ENCODE peak calls at places on chromosomes 1 and 21, in seven cellular contexts. D, N, Q, R, I, W and Z are unnamed samples.
A peak's percentile ranks its signal among the peaks of the same experiment; 100 is the strongest.

GRCh38 chr1:206897175-206897574 is at the start of gene IL24:
- DNase-seq in D (no peak), N (no peak), Q (no peak), R (no peak), I (no peak), W (no peak), Z (no peak)

GRCh38 chr1:171595324-171595723 is 26.7 kb upstream of the MYOCOS start:
- DNase-seq in D (no peak), N (no peak), Q (no peak), R (no peak), I (no peak), W (no peak), Z (no peak)

GRCh38 chr1:31010081-31010989 is 55.2 kb downstream of the PUM1 start:
- DNase-seq in D (no peak), N (no peak), Q (no peak), R (no peak), I (no peak), W (peak; percentile 44), Z (no peak)

GRCh38 chr1:117683571-117684285 is 77.9 kb downstream of the TENT5C start:
- DNase-seq in D (no peak), N (no peak), Q (no peak), R (no peak), I (no peak), W (no peak), Z (no peak)

GRCh38 chr1:24109686-24110475 is 2.1 kb downstream of the MYOM3 start:
- DNase-seq in D (no peak), N (no peak), Q (no peak), R (no peak), I (no peak), W (no peak), Z (no peak)

GRCh38 chr1:12053752-12054548 is 9.2 kb upstream of the TNFRSF8 start:
- DNase-seq in D (no peak), N (no peak), Q (no peak), R (no peak), I (no peak), W (peak; percentile 68), Z (no peak)

GRCh38 chr1:21547876-21548275 is 38.7 kb downstream of the ALPL start:
- DNase-seq in D (no peak), N (no peak), Q (no peak), R (no peak), I (no peak), W (no peak), Z (no peak)

GRCh38 chr1:45656573-45657226 is 29.6 kb downstream of the GPBP1L1 start:
- DNase-seq in D (no peak), N (no peak), Q (no peak), R (no peak), I (no peak), W (no peak), Z (no peak)

GRCh38 chr1:159211331-159212136 is 6.9 kb downstream of the ACKR1 start:
- DNase-seq in D (peak; percentile 63), N (peak; percentile 21), Q (peak; percentile 11), R (peak; percentile 89), I (peak; percentile 58), W (no peak), Z (peak; percentile 58)

GRCh38 chr1:82731216-82731615 is 930.5 kb downstream of the ADGRL2 start:
- DNase-seq in D (no peak), N (no peak), Q (no peak), R (no peak), I (no peak), W (no peak), Z (no peak)

GRCh38 chr1:231057410-231057809 is 17.4 kb upstream of the FAM89A start:
- DNase-seq in D (no peak), N (no peak), Q (no peak), R (no peak), I (no peak), W (no peak), Z (no peak)

GRCh38 chr1:52842643-52843310 is at the start of gene ZYG11A:
- DNase-seq in D (peak; percentile 95), N (no peak), Q (peak; percentile 14), R (peak; percentile 84), I (peak; percentile 97), W (no peak), Z (peak; percentile 94)

GRCh38 chr21:45496968-45497845 is 45.0 kb downstream of the SLC19A1 start:
- DNase-seq in D (no peak), N (no peak), Q (no peak), R (no peak), I (no peak), W (no peak), Z (no peak)

GRCh38 chr1:46506470-46507219 is 17.0 kb downstream of the DMBX1 start:
- DNase-seq in D (peak; percentile 67), N (no peak), Q (no peak), R (no peak), I (no peak), W (no peak), Z (no peak)

GRCh38 chr1:220441211-220441610 is 86.7 kb upstream of the MARK1 start:
- DNase-seq in D (no peak), N (no peak), Q (no peak), R (no peak), I (no peak), W (no peak), Z (no peak)

GRCh38 chr1:35659589-35659988 is 18.3 kb upstream of the PSMB2 start:
- DNase-seq in D (no peak), N (no peak), Q (no peak), R (no peak), I (no peak), W (no peak), Z (no peak)

GRCh38 chr1:33955101-33955500 is 91.2 kb downstream of the HMGB4 start:
- DNase-seq in D (no peak), N (no peak), Q (no peak), R (no peak), I (no peak), W (no peak), Z (no peak)

GRCh38 chr1:186819140-186819539 is 9.6 kb upstream of the PLA2G4A start:
- DNase-seq in D (no peak), N (no peak), Q (no peak), R (no peak), I (no peak), W (peak; percentile 34), Z (no peak)

GRCh38 chr1:163535807-163536206 is 214.1 kb downstream of the NUF2 start:
- DNase-seq in D (no peak), N (peak; percentile 10), Q (no peak), R (no peak), I (peak; percentile 12), W (no peak), Z (no peak)

GRCh38 chr1:63746129-63746864 is 27.5 kb upstream of the ROR1 start:
- DNase-seq in D (no peak), N (no peak), Q (no peak), R (peak; percentile 54), I (no peak), W (no peak), Z (no peak)

DNA sequence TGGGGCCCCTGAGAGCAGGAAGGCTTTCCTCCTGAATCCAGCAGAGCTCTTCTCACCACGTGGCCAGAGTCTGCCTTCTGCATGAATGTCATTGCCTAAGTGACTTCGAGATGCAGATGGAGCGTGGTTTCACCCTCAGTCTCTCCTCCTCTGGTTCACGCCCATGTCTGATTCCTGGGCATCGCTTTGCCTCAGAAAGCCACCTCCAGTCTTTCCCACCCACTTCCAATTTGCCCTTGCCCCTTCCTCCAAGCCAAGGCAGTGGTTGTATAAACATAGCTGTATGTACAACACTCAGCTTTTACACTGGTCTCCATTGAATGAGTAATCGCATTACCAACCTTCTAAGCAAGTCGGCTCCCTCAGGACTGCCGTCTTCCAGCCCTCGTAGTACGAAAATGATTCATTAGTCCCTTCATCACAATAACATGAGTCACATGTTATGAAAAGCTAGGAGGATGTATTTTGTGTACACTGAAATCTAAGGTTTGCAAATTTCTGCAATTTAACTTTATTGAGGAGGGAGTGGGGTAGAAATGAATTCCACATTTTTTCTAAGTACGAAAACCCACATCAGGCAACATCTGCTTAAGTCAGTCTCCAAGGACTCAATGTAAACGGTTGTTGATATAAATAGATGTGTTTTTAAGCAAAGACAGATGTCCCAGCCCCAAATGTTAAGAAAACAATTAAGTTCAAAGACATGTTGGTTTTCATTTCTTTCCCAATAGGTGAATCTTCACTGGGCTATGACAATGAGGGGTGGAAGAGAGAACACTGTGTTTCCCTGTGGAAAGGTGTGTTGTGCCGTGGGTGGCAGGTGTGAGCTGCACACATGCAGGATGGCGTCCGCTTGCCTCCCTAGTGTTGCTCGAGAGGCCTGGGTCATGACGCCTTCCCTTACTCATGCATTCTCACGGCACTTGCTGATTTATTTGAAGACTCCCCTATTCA is 32.3 kb upstream of the ETS2 start:
- DNase-seq in D (no peak), N (peak; percentile 81), Q (peak; percentile 34), R (no peak), I (no peak), W (no peak), Z (no peak)
- TF ChIP-seq JUND in D (no peak), N (peak; percentile 81), Q (no peak), R (no peak), I (peak; percentile 91), W (no peak), Z (no peak)

DNA sequence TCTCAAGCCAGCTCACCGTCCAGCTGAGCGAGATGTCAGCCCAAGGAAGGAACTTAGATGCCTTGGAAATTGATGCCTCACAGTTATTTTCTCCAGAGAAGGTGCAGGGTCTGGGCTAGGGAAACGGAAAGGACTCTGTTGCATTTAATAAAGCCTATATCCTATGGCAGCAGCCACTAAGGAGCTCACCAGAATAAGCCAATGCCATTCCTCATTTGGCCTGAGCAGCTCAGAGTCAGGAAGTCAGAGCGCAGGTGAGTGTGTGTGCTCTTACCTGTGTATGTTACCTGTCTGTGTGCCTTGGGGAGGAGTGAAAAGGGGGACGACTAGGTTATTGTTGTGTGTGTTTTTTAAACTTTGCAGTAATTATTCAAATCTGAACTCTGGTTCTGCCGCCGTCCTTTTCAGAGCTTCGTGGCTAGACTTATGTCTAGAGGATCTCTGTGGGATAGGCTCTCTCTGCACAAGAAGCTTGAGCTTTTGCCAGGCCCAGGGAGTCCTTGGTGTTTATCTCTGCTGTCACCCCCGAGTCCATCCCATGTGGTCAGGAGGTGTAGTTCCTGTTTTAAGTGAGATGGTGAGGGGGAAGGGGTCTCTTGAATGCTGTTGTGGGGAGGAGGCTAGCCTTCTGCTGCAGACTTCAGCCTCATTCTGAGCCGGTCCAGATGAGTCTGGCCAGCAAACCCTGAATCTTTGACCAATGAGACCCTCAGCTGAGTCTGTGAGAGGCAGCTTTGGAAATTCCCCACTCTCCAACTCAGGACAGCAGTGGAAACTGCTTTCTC is 2.4 kb downstream of the TMCC2 start:
- DNase-seq in D (no peak), N (no peak), Q (no peak), R (no peak), I (no peak), W (no peak), Z (no peak)
- TF ChIP-seq JUND in D (no peak), N (no peak), Q (no peak), R (no peak), I (no peak), W (no peak), Z (no peak)

DNA sequence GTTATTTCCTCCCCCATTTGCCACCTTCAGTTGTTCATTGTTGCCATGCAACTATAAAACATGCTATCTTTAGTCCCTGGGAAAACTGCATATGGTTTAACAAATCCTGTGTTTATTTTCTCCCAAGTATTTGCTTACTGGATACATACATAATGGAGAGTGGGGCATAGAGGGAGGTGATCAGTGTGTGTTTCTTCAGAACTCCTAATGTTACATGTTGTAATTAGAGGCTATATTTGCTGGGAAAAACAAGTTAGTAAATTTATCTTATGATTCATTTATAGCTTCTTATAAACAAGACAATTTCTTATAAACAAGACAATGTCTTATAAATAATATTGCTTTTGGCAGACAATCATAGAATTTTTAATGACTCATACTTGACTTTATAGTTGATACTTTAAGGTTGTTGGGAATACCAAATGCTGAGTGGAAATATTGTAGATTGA is 7.3 kb upstream of the GIPC2 start:
- DNase-seq in D (no peak), N (no peak), Q (no peak), R (no peak), I (no peak), W (no peak), Z (no peak)
- TF ChIP-seq JUND in D (no peak), N (no peak), Q (no peak), R (no peak), I (no peak), W (no peak), Z (no peak)

GRCh38 chr1:39485046-39485803 is 6.2 kb upstream of the BMP8A start:
- DNase-seq in D (no peak), N (no peak), Q (no peak), R (no peak), I (no peak), W (no peak), Z (no peak)
- TF ChIP-seq JUND in D (no peak), N (no peak), Q (no peak), R (no peak), I (no peak), W (no peak), Z (no peak)